ENCODE peak calls at places on chromosomes 13 and 19, in nine cellular contexts. W, F, S, B, A, Y, X, K and Q are unnamed samples.

GRCh38 chr13:21777813-21778212 is 106.9 kb downstream of the FGF9 start:
- DNase-seq in W (no peak), F (no peak), S (no peak), B (no peak), A (no peak), Y (no peak), X (no peak), K (no peak), Q (no peak)

GRCh38 chr19:52188822-52189744 is 769 bp upstream of the PPP2R1A start:
- DNase-seq in W (peak), F (peak), S (no peak), B (peak), A (no peak), Y (peak), X (no peak), K (no peak), Q (no peak)

GRCh38 chr19:28377077-28377476 is 835.9 kb downstream of the UQCRFS1 start:
- DNase-seq in W (no peak), F (no peak), S (no peak), B (no peak), A (no peak), Y (no peak), X (no peak), K (no peak), Q (no peak)

GRCh38 chr13:60838581-60838980 is 441.6 kb downstream of the TDRD3 start:
- DNase-seq in W (no peak), F (no peak), S (no peak), B (no peak), A (no peak), Y (no peak), X (no peak), K (no peak), Q (no peak)

GRCh38 chr19:10748924-10749434 is 31.1 kb downstream of the DNM2 start:
- DNase-seq in W (no peak), F (no peak), S (peak), B (no peak), A (peak), Y (peak), X (peak), K (no peak), Q (no peak)

GRCh38 chr13:95624020-95624419 is 20.5 kb downstream of the DZIP1 start:
- DNase-seq in W (no peak), F (peak), S (no peak), B (no peak), A (peak), Y (peak), X (peak), K (peak), Q (no peak)

GRCh38 chr13:46951516-46951915 is 54.7 kb upstream of the HTR2A start:
- DNase-seq in W (no peak), F (no peak), S (no peak), B (no peak), A (peak), Y (no peak), X (no peak), K (peak), Q (no peak)

GRCh38 chr19:10344780-10345179 is 5.4 kb upstream of the ICAM3 start:
- DNase-seq in W (no peak), F (no peak), S (no peak), B (no peak), A (no peak), Y (no peak), X (no peak), K (no peak), Q (no peak)

GRCh38 chr19:38417544-38418506 is 8.2 kb downstream of the RASGRP4 start:
- DNase-seq in W (peak), F (peak), S (peak), B (no peak), A (peak), Y (peak), X (peak), K (no peak), Q (no peak)

GRCh38 chr13:35984776-35985453 is 146.3 kb downstream of the DCLK1 start:
- DNase-seq in W (no peak), F (peak), S (no peak), B (no peak), A (no peak), Y (peak), X (no peak), K (no peak), Q (no peak)

GRCh38 chr19:3509566-3509989 is 3.5 kb downstream of the FZR1 start:
- DNase-seq in W (no peak), F (no peak), S (no peak), B (no peak), A (peak), Y (no peak), X (peak), K (peak), Q (no peak)

GRCh38 chr13:100544866-100545683 is 43.5 kb downstream of the GGACT start:
- DNase-seq in W (peak), F (no peak), S (no peak), B (no peak), A (no peak), Y (no peak), X (no peak), K (no peak), Q (no peak)

GRCh38 chr19:28023064-28023463 is 1189.9 kb downstream of the UQCRFS1 start:
- DNase-seq in W (no peak), F (no peak), S (no peak), B (no peak), A (no peak), Y (no peak), X (no peak), K (peak), Q (no peak)

GRCh38 chr13:105979586-105979985 is 555.9 kb downstream of the EFNB2 start:
- DNase-seq in W (no peak), F (no peak), S (peak), B (no peak), A (no peak), Y (no peak), X (peak), K (no peak), Q (no peak)

GRCh38 chr13:92661406-92661805 is 565.2 kb upstream of the GPC6 start:
- DNase-seq in W (no peak), F (no peak), S (no peak), B (no peak), A (no peak), Y (no peak), X (no peak), K (no peak), Q (no peak)

GRCh38 chr19:42216653-42217521 is 590 bp downstream of the DEDD2 start:
- DNase-seq in W (peak), F (peak), S (peak), B (no peak), A (peak), Y (peak), X (peak), K (peak), Q (peak)

GRCh38 chr13:32408999-32409313 is 19.0 kb downstream of the N4BP2L1 start:
- DNase-seq in W (no peak), F (peak), S (no peak), B (no peak), A (no peak), Y (no peak), X (no peak), K (no peak), Q (no peak)
- H3K4me3 ChIP-seq in W (no peak), F (no peak), S (no peak), B (no peak), A (no peak), Y (no peak), X (peak), K (no peak), Q (no peak)

DNA sequence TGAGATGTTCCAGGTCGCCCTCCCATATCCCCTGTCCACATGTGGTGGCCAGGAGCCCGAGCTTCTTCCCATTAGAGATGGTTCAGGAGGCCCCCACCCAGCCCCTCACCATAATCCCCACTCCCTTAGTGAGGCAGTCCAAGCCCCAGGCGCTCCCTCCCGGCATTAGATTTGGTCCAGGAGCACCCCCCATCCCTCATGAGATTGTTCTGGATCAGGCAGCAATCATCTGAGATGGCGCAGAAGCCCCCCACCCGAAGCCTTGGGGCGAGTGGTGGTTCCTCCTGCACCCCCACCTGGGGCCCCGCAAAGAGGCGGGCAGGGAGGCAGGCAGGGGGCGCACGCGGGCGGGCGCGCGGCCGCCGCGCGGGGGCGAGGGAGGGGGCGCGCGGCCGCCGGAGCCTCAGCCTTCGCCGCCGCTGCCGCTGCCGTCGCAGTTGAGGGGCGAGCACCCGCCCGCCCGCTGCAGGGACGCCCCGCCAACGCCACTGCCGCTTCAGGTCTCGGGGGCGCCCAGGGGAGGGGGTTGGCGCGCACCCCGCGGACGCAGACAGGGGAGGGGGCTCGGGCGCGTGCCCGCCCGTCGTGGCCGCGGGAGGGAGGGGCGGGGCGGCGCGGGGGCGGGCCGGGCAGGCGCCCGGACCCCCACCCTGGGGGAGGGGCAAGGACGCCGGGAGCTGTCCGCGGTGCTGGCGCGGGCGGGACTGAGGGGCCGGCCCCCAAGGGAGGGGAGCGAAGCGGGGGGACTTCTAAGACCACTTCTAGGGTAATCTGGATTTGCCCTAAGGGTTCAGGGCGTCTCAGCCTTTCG is 46.4 kb upstream of the SHKBP1 start:
- DNase-seq in W (no peak), F (peak), S (no peak), B (no peak), A (no peak), Y (peak), X (no peak), K (no peak), Q (no peak)
- H3K4me3 ChIP-seq in W (peak), F (peak), S (no peak), B (no peak), A (no peak), Y (peak), X (no peak), K (no peak), Q (no peak)

GRCh38 chr13:29721766-29722165 is 126.3 kb upstream of the SLC7A1 start:
- DNase-seq in W (no peak), F (no peak), S (no peak), B (no peak), A (no peak), Y (no peak), X (no peak), K (no peak), Q (no peak)

GRCh38 chr13:29718694-29719093 is 123.2 kb upstream of the SLC7A1 start:
- DNase-seq in W (no peak), F (no peak), S (no peak), B (no peak), A (no peak), Y (no peak), X (no peak), K (no peak), Q (no peak)

GRCh38 chr13:29722415-29722814 is 126.9 kb upstream of the SLC7A1 start:
- DNase-seq in W (no peak), F (no peak), S (no peak), B (no peak), A (no peak), Y (no peak), X (no peak), K (no peak), Q (no peak)

GRCh38 chr13:29713841-29714240 is 118.4 kb upstream of the SLC7A1 start:
- DNase-seq in W (no peak), F (no peak), S (no peak), B (no peak), A (no peak), Y (no peak), X (no peak), K (peak), Q (no peak)

GRCh38 chr13:29716493-29716892 is 121.0 kb upstream of the SLC7A1 start:
- DNase-seq in W (no peak), F (no peak), S (no peak), B (no peak), A (no peak), Y (no peak), X (no peak), K (no peak), Q (no peak)
- H3K4me3 ChIP-seq in W (no peak), F (no peak), S (no peak), B (no peak), A (no peak), Y (no peak), X (no peak), K (no peak), Q (no peak)

DNA sequence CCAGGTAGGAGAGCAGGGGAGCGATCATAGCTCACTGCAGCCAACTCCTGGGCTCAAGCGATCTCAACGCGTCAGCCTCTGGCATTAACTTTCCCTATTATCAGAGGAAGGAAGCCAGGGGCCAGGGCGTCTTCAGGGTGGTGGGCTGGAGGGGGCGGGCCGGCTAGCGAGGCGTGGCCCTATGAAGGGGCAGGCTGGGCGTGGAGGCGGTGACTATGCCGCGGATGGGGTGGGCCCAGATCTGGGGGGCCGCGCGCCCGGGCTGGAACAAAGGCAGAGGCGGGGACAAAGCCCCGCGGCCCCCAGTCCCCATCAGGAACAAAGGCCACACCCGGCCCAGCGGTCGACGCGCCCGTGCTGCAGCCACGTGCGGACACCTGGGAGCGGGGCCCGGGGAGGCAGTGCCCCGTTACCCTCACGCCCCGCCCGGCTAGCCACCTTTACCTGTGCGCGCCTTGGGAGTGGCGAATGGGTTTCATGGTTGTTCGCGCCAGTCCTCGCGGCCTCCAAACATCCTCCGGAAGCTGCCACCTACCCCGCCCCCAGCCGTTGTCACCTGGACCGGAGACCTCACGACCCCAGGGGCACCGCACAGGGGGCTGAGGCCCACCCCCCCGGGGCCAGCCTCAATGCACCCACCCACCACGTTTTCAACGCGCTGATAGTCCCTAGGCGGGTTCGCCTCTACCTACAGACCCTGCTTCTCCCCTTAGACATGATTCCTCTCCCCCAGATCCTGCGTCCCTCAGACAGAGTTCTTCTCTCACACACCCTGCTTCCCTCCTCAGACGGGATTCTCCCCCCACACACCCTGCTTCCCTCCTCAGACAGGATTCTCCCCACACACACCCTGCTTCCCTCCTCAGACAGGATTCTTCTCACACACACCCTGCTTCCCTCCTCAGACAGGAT is 5.4 kb upstream of the TRIM28 start:
- DNase-seq in W (no peak), F (peak), S (no peak), B (no peak), A (peak), Y (no peak), X (no peak), K (no peak), Q (no peak)
- H3K4me3 ChIP-seq in W (peak), F (no peak), S (no peak), B (peak), A (peak), Y (no peak), X (no peak), K (no peak), Q (no peak)

GRCh38 chr19:49441210-49441959 is at the start of gene SLC17A7:
- DNase-seq in W (peak), F (peak), S (peak), B (no peak), A (no peak), Y (peak), X (peak), K (no peak), Q (peak)
- H3K4me3 ChIP-seq in W (peak), F (peak), S (no peak), B (no peak), A (peak), Y (peak), X (no peak), K (no peak), Q (no peak)

DNA sequence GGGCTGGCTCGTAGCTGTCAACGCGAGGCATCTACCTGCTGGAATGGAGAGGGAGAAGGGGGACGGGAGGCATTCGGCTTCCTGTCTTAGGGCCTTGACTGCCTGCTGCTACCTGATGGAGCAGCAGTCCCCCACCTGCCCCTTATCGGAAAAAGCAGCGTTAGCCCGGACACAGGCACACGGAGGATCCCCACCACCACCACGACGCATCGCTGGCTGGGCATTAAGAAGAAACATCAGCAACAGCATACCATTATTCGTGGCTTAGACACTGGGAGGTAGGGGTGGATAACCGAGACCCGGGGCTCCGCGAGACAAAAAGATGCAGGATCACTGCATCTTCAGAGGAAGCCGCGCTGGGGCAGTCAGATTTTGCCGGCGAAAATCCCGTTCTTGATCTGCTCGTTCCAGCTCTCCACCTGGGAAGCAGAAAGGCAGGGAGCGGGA is 1.1 kb downstream of the COX6B2 start:
- DNase-seq in W (no peak), F (no peak), S (no peak), B (no peak), A (no peak), Y (no peak), X (no peak), K (no peak), Q (no peak)
- H3K4me3 ChIP-seq in W (peak), F (peak), S (peak), B (peak), A (peak), Y (peak), X (peak), K (peak), Q (peak)

GRCh38 chr19:12802267-12803106 is 618 bp downstream of the THSD8 start:
- DNase-seq in W (peak), F (no peak), S (no peak), B (no peak), A (no peak), Y (no peak), X (no peak), K (no peak), Q (no peak)
- H3K4me3 ChIP-seq in W (peak), F (peak), S (peak), B (peak), A (peak), Y (peak), X (peak), K (peak), Q (peak)

GRCh38 chr19:4582980-4583842 is 23.7 kb upstream of the SEMA6B start:
- DNase-seq in W (no peak), F (no peak), S (no peak), B (no peak), A (no peak), Y (no peak), X (no peak), K (no peak), Q (no peak)

GRCh38 chr19:4580021-4580901 is 20.8 kb upstream of the SEMA6B start:
- DNase-seq in W (no peak), F (peak), S (no peak), B (no peak), A (no peak), Y (no peak), X (no peak), K (no peak), Q (no peak)

GRCh38 chr19:4581381-4582111 is 22.1 kb upstream of the SEMA6B start:
- DNase-seq in W (no peak), F (peak), S (no peak), B (no peak), A (no peak), Y (no peak), X (peak), K (peak), Q (no peak)

GRCh38 chr19:4580961-4581380 is 21.5 kb upstream of the SEMA6B start:
- DNase-seq in W (no peak), F (no peak), S (no peak), B (no peak), A (no peak), Y (no peak), X (no peak), K (no peak), Q (no peak)

GRCh38 chr19:4582112-4582553 is 22.6 kb upstream of the SEMA6B start:
- DNase-seq in W (no peak), F (no peak), S (no peak), B (no peak), A (no peak), Y (no peak), X (no peak), K (no peak), Q (no peak)
- H3K4me3 ChIP-seq in W (no peak), F (peak), S (no peak), B (no peak), A (no peak), Y (no peak), X (no peak), K (no peak), Q (no peak)

DNA sequence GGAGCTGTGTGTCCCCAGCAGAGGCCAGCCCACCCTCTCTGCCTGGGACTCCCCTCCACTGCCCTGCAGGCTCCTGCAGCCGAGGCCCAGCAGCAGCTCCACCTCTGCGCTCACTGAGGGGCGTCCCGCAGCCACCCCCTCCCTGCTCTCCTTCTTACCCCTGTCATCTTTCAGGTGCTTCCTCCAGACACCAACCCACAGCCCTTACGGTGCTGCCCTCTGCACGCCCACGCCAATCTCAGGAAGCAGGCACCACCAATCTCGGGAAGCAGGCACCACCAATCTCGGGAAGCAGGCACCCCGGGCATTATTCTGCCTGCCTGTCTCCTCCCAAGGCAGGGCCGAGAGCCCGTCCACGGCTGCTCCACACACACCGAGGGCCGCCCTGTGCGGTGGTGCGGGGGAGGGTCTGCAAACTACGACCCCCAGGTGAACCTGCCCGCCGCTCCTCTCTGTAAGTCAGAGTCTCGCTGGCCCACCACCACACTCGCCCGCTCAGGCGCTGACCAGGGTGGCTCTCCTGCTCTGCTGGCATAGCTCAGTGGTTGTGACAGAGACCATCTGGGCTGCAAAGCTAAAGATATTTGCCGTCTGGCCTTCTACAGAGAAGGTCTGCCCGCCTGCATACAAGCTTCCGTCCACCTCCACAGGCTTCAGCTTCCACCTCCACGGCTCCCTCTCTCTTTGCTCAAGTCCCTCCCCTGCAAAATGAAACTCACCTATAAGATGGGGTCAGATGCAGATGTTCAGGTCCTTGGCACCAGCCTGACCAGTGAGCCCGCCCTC is 2.9 kb downstream of the LSM7 start:
- DNase-seq in W (no peak), F (no peak), S (no peak), B (no peak), A (no peak), Y (no peak), X (no peak), K (no peak), Q (no peak)
- H3K4me3 ChIP-seq in W (no peak), F (no peak), S (no peak), B (no peak), A (no peak), Y (no peak), X (no peak), K (no peak), Q (no peak)

GRCh38 chr19:5622465-5623396 is at the start of the genes SAFB and SAFB2:
- DNase-seq in W (peak), F (peak), S (peak), B (peak), A (peak), Y (peak), X (peak), K (peak), Q (peak)

GRCh38 chr19:5623397-5624153 is 692 bp downstream of the SAFB start:
- DNase-seq in W (no peak), F (peak), S (peak), B (no peak), A (peak), Y (no peak), X (peak), K (no peak), Q (peak)

GRCh38 chr19:5625641-5626040 is 2.8 kb downstream of the SAFB start:
- DNase-seq in W (no peak), F (no peak), S (no peak), B (no peak), A (no peak), Y (no peak), X (no peak), K (no peak), Q (no peak)

GRCh38 chr19:5624154-5624663 is 1.3 kb downstream of the SAFB start:
- DNase-seq in W (peak), F (peak), S (peak), B (no peak), A (peak), Y (peak), X (peak), K (peak), Q (peak)

GRCh38 chr19:5624741-5625140 is 1.9 kb downstream of the SAFB start:
- DNase-seq in W (no peak), F (no peak), S (no peak), B (no peak), A (no peak), Y (no peak), X (no peak), K (no peak), Q (no peak)
- H3K4me3 ChIP-seq in W (peak), F (peak), S (no peak), B (peak), A (peak), Y (peak), X (peak), K (peak), Q (peak)